ENCODE peak calls at places on chromosomes 3 and 15, in five cellular contexts. U is ELR, O is AG10803, J is iPS-NIHi11, I is skeletal muscle cell. L is an unnamed sample.

GRCh38 chr3:127722104-127722784 is 49.5 kb downstream of the ABTB1 start:
- DNase-seq in U (no peak), O (no peak), I (no peak), J (peak; percentile 56), L (no peak)

GRCh38 chr15:63052961-63053698 is 10.6 kb downstream of the TPM1 start:
- DNase-seq in O (peak; percentile 61), U (peak; percentile 66), I (no peak), J (no peak), L (no peak)

GRCh38 chr3:150409527-150410310 is 1.6 kb downstream of the TSC22D2 start:
- DNase-seq in O (peak; percentile 50), U (peak; percentile 74), I (no peak), J (peak; percentile 58), L (peak; percentile 82)

GRCh38 chr3:11273945-11274344 is 1.7 kb downstream of the ATG7 start:
- DNase-seq in O (no peak), I (no peak), J (no peak), U (no peak), L (no peak)

GRCh38 chr3:2001306-2002108 is 97.2 kb upstream of the CNTN4 start:
- DNase-seq in O (no peak), I (no peak), U (no peak), J (no peak), L (no peak)

GRCh38 chr3:195863121-195864061 is 45.0 kb downstream of the TNK2 start:
- DNase-seq in I (peak; percentile 64), U (peak; percentile 89), O (peak; percentile 89), J (peak; percentile 93), L (peak; percentile 78)

GRCh38 chr3:101928890-101929289 is 79.6 kb downstream of the NFKBIZ start:
- DNase-seq in I (peak; percentile 75), O (peak; percentile 47), U (peak; percentile 92), J (no peak), L (no peak)

GRCh38 chr15:79682851-79683288 is 213.9 kb downstream of the MTHFS start:
- DNase-seq in O (peak; percentile 73), U (peak; percentile 64), I (peak; percentile 10), J (no peak), L (no peak)

GRCh38 chr3:192224634-192225033 is 502.7 kb downstream of the FGF12 start:
- DNase-seq in U (peak; percentile 24), J (no peak), I (no peak), O (no peak), L (no peak)

GRCh38 chr3:164879201-164879600 is 199.1 kb downstream of the SI start:
- DNase-seq in U (peak; percentile 38), I (no peak), O (no peak), J (no peak), L (no peak)

GRCh38 chr3:189685854-189686253 is 54.7 kb downstream of the TP63 start:
- DNase-seq in O (peak; percentile 72), I (no peak), U (peak; percentile 84), J (no peak), L (no peak)

GRCh38 chr3:49785565-49786356 is 581 bp downstream of the IP6K1 start:
- DNase-seq in O (peak; percentile 23), J (no peak), I (no peak), U (peak; percentile 64), L (peak; percentile 54)

GRCh38 chr3:196292281-196292923 is 4.9 kb upstream of the PCYT1A start:
- DNase-seq in O (no peak), I (no peak), J (peak; percentile 55), U (no peak), L (no peak)

GRCh38 chr3:49712166-49712565 is 7.3 kb downstream of the AMIGO3 start:
- DNase-seq in O (no peak), J (no peak), I (no peak), U (no peak), L (no peak)

GRCh38 chr3:188950832-188951489 is 220.8 kb upstream of the TPRG1 start:
- DNase-seq in J (no peak), U (peak; percentile 97), I (peak; percentile 98), O (peak; percentile 92), L (no peak)

GRCh38 chr15:39365161-39365560 is 215.7 kb upstream of the THBS1 start:
- DNase-seq in U (peak; percentile 52), O (peak; percentile 91), I (peak; percentile 43), J (no peak), L (no peak)

GRCh38 chr3:40299721-40300335 is 9.7 kb upstream of the EIF1B start:
- DNase-seq in O (peak; percentile 93), U (peak; percentile 79), I (peak; percentile 25), J (no peak), L (no peak)

GRCh38 chr15:92336588-92336987 is 57.1 kb upstream of the ST8SIA2 start:
- DNase-seq in I (no peak), U (no peak), J (no peak), O (no peak), L (no peak)

GRCh38 chr3:122572940-122573412 is 4.5 kb upstream of the PARP15 start:
- DNase-seq in U (peak; percentile 63), J (peak; percentile 24), I (no peak), O (no peak), L (no peak)

GRCh38 chr3:175073209-175073905 is 214.2 kb downstream of the NAALADL2 start:
- DNase-seq in U (no peak), I (no peak), J (no peak), O (no peak), L (no peak)

GRCh38 chr15:68431792-68432401 is at the start of gene ITGA11:
- DNase-seq in J (peak; percentile 94), U (peak; percentile 67), O (peak; percentile 79), I (no peak), L (peak; percentile 73)

GRCh38 chr3:100044369-100044768 is 69.9 kb downstream of the FILIP1L start:
- DNase-seq in I (no peak), U (no peak), O (no peak), J (no peak), L (no peak)

GRCh38 chr15:81235781-81236507 is 39.3 kb downstream of the IL16 start:
- DNase-seq in I (peak; percentile 97), J (no peak), U (peak; percentile 79), O (peak; percentile 99), L (no peak)

GRCh38 chr15:60589728-60590127 is 110.8 kb upstream of the ICE2 start:
- DNase-seq in U (no peak), O (peak; percentile 64), J (no peak), I (no peak), L (no peak)

GRCh38 chr3:13317596-13318320 is 102.4 kb downstream of the NUP210 start:
- DNase-seq in J (no peak), U (no peak), I (no peak), O (no peak), L (no peak)

L was measured in D341Med.